ENCODE peak calls at places on chromosomes 2 and 18, in ten cellular contexts. F is substantia nigra; H is germinal center; W is keratinocyte; U is left cardiac atrium; Y is stimulated activated CD8-positive, alpha-beta memory T cell treated with anti-CD3 and anti-CD28 coated beads, Interleukin-2, amount 100 ng/mL, for 1 hour; S is activated CD4-positive, alpha-beta T cell treated with anti-CD3 and anti-CD28 coated beads, Interleukin-2, amount 10 ng/mL, durations not matched to agents 7 days and 5 days; K is iPS DF 19.7; N is colonic mucosa; C is GM04504. J is an unnamed sample.

GRCh38 chr2:204452464-204453023 is 92.7 kb upstream of the PARD3B start:
- DNase-seq in F (no peak), H (no peak), W (no peak), U (peak), Y (no peak), S (no peak), K (no peak), N (peak), C (peak), J (no peak)

GRCh38 chr2:214837466-214837865 is 28.0 kb upstream of the BARD1 start:
- DNase-seq in F (no peak), H (no peak), W (no peak), U (no peak), Y (no peak), S (no peak), K (peak), N (no peak), C (no peak), J (no peak)

GRCh38 chr2:56230171-56230570 is 46.4 kb downstream of the CCDC85A start:
- DNase-seq in F (no peak), H (no peak), W (peak), U (no peak), Y (no peak), S (no peak), K (no peak), N (no peak), C (peak), J (no peak)

GRCh38 chr18:14949800-14950415 is 201.9 kb downstream of the ANKRD30B start:
- DNase-seq in F (no peak), H (no peak), W (no peak), U (no peak), Y (no peak), S (no peak), K (no peak), N (no peak), C (no peak), J (no peak)

GRCh38 chr2:170582747-170583463 is 132.2 kb upstream of the SP5 start:
- DNase-seq in F (no peak), H (no peak), W (no peak), U (no peak), Y (no peak), S (no peak), K (peak), N (no peak), C (no peak), J (no peak)

GRCh38 chr2:238525990-238526389 is 99.3 kb downstream of the ASB1 start:
- DNase-seq in F (no peak), H (no peak), W (no peak), U (no peak), Y (no peak), S (no peak), K (no peak), N (no peak), C (no peak), J (no peak)

GRCh38 chr2:186751078-186751477 is 57.2 kb downstream of the FAM171B start:
- DNase-seq in F (no peak), H (no peak), W (no peak), U (no peak), Y (no peak), S (no peak), K (no peak), N (no peak), C (no peak), J (no peak)

GRCh38 chr18:13800505-13801259 is 23.3 kb upstream of the MC5R start:
- DNase-seq in F (no peak), H (no peak), W (no peak), U (peak), Y (peak), S (peak), K (no peak), N (peak), C (no peak), J (no peak)

GRCh38 chr2:145343287-145343686 is 823.4 kb upstream of the ZEB2 start:
- DNase-seq in F (no peak), H (no peak), W (no peak), U (no peak), Y (no peak), S (no peak), K (no peak), N (no peak), C (no peak), J (no peak)

GRCh38 chr2:62375051-62375450 is 130.9 kb downstream of the TMEM17 start:
- DNase-seq in F (no peak), H (no peak), W (no peak), U (no peak), Y (no peak), S (no peak), K (no peak), N (no peak), C (no peak), J (no peak)

GRCh38 chr2:181372656-181373055 is 84.5 kb upstream of the ITGA4 start:
- DNase-seq in F (no peak), H (no peak), W (no peak), U (no peak), Y (no peak), S (no peak), K (no peak), N (no peak), C (no peak), J (no peak)